ENCODE peak calls at places on chromosome 10, in nine cellular contexts. X, G, M, N, D, K, W, C and B are unnamed samples.
A peak's percentile ranks its signal among the peaks of the same experiment; 100 is the strongest.

GRCh38 chr10:17669185-17669872 is 25.4 kb downstream of the STAM start:
- DNase-seq in X (no peak), G (no peak), M (no peak), N (no peak), D (no peak), K (no peak), W (no peak), C (no peak), B (no peak)

GRCh38 chr10:117132751-117133231 is 5.3 kb downstream of the VAX1 start:
- DNase-seq in X (peak; percentile 40), G (no peak), M (peak; percentile 31), N (peak; percentile 68), D (no peak), K (no peak), W (no peak), C (no peak), B (no peak)

GRCh38 chr10:100303724-100304319 is 17.3 kb upstream of the BLOC1S2 start:
- DNase-seq in X (no peak), G (peak; percentile 11), M (no peak), N (peak; percentile 79), D (no peak), K (no peak), W (peak; percentile 23), C (no peak), B (no peak)

GRCh38 chr10:5413012-5413938 is 918 bp downstream of the NET1 start:
- DNase-seq in X (no peak), G (peak; percentile 13), M (no peak), N (peak; percentile 52), D (no peak), K (peak; percentile 11), W (peak; percentile 12), C (no peak), B (no peak)

GRCh38 chr10:117989962-117990361 is 56.8 kb downstream of the RAB11FIP2 start:
- DNase-seq in X (no peak), G (no peak), M (no peak), N (no peak), D (no peak), K (no peak), W (no peak), C (no peak), B (no peak)

GRCh38 chr10:70191161-70191770 is 21.0 kb upstream of the SAR1A start:
- DNase-seq in X (no peak), G (no peak), M (no peak), N (no peak), D (no peak), K (no peak), W (no peak), C (no peak), B (no peak)

GRCh38 chr10:122189185-122189584 is 81.9 kb upstream of the BTBD16 start:
- DNase-seq in X (no peak), G (no peak), M (no peak), N (no peak), D (no peak), K (no peak), W (no peak), C (no peak), B (no peak)

GRCh38 chr10:114779803-114780609 is 41.6 kb upstream of the FHIP2A start:
- DNase-seq in X (no peak), G (peak; percentile 77), M (no peak), N (no peak), D (no peak), K (peak; percentile 72), W (peak; percentile 3), C (no peak), B (no peak)

GRCh38 chr10:32077896-32078295 is 21.7 kb upstream of the KIF5B start:
- DNase-seq in X (no peak), G (no peak), M (peak; percentile 33), N (no peak), D (no peak), K (peak; percentile 80), W (peak; percentile 21), C (no peak), B (no peak)

GRCh38 chr10:131570716-131571307 is 259.3 kb upstream of the TCERG1L start:
- DNase-seq in X (no peak), G (no peak), M (no peak), N (no peak), D (no peak), K (no peak), W (no peak), C (no peak), B (no peak)

GRCh38 chr10:35398888-35399287 is 62.6 kb downstream of the CCNY start:
- DNase-seq in X (no peak), G (no peak), M (no peak), N (no peak), D (no peak), K (no peak), W (no peak), C (no peak), B (no peak)

GRCh38 chr10:113617086-113617485 is 46.8 kb downstream of the NRAP start:
- DNase-seq in X (peak; percentile 50), G (no peak), M (no peak), N (peak; percentile 69), D (no peak), K (no peak), W (no peak), C (no peak), B (no peak)

GRCh38 chr10:60466267-60467201 is 76.9 kb upstream of the ANK3 start:
- DNase-seq in X (no peak), G (no peak), M (no peak), N (peak; percentile 27), D (no peak), K (no peak), W (no peak), C (no peak), B (no peak)

GRCh38 chr10:119543814-119544642 is 1.5 kb upstream of the RGS10 start:
- DNase-seq in X (no peak), G (no peak), M (no peak), N (peak; percentile 63), D (no peak), K (no peak), W (no peak), C (no peak), B (no peak)